ENCODE peak calls at places on chromosomes 1 and 21, in eight cellular contexts. One of them, this sample, is unnamed.

GRCh38 chr21:25456672-25457071 is 150.6 kb downstream of the MRPL39 start:
- DNase-seq in left lung: no peak
- DNase-seq in left ventricle myocardium inferior: no peak
- DNase-seq in CD8-positive, alpha-beta memory T cell: no peak
- DNase-seq in cardiac muscle cell: peak; percentile 1
- DNase-seq in SJSA1: no peak
- DNase-seq in psoas muscle: no peak
- DNase-seq in lung: no peak
- DNase-seq in this sample: no peak

GRCh38 chr21:39911792-39912191 is 44.6 kb downstream of the PCP4 start:
- DNase-seq in CD8-positive, alpha-beta memory T cell: no peak
- DNase-seq in left ventricle myocardium inferior: no peak
- DNase-seq in psoas muscle: no peak
- DNase-seq in lung: no peak
- DNase-seq in SJSA1: no peak
- DNase-seq in cardiac muscle cell: no peak
- DNase-seq in left lung: no peak
- DNase-seq in this sample: no peak

GRCh38 chr1:197471248-197472035 is 203.4 kb downstream of the CRB1 start:
- DNase-seq in psoas muscle: no peak
- DNase-seq in left ventricle myocardium inferior: no peak
- DNase-seq in CD8-positive, alpha-beta memory T cell: no peak
- DNase-seq in left lung: no peak
- DNase-seq in SJSA1: no peak
- DNase-seq in lung: no peak
- DNase-seq in cardiac muscle cell: peak; percentile 69
- DNase-seq in this sample: no peak

GRCh38 chr1:102640312-102640711 is 468.0 kb downstream of the COL11A1 start:
- DNase-seq in left ventricle myocardium inferior: no peak
- DNase-seq in SJSA1: no peak
- DNase-seq in CD8-positive, alpha-beta memory T cell: no peak
- DNase-seq in psoas muscle: no peak
- DNase-seq in left lung: no peak
- DNase-seq in lung: no peak
- DNase-seq in cardiac muscle cell: no peak
- DNase-seq in this sample: no peak

GRCh38 chr1:213669964-213670691 is 317.6 kb upstream of the PROX1 start:
- DNase-seq in CD8-positive, alpha-beta memory T cell: no peak
- DNase-seq in psoas muscle: no peak
- DNase-seq in left lung: no peak
- DNase-seq in cardiac muscle cell: no peak
- DNase-seq in left ventricle myocardium inferior: no peak
- DNase-seq in SJSA1: no peak
- DNase-seq in lung: no peak
- DNase-seq in this sample: no peak

GRCh38 chr1:224181453-224181810 is 1.6 kb upstream of the DEGS1 start:
- DNase-seq in psoas muscle: no peak
- DNase-seq in CD8-positive, alpha-beta memory T cell: no peak
- DNase-seq in left lung: no peak
- DNase-seq in left ventricle myocardium inferior: no peak
- DNase-seq in SJSA1: no peak
- DNase-seq in cardiac muscle cell: no peak
- DNase-seq in lung: no peak
- DNase-seq in this sample: no peak

GRCh38 chr1:110058591-110058990 is 11.9 kb downstream of the ALX3 start:
- DNase-seq in left lung: no peak
- DNase-seq in left ventricle myocardium inferior: no peak
- DNase-seq in SJSA1: no peak
- DNase-seq in lung: no peak
- DNase-seq in cardiac muscle cell: no peak
- DNase-seq in CD8-positive, alpha-beta memory T cell: no peak
- DNase-seq in psoas muscle: no peak
- DNase-seq in this sample: no peak

GRCh38 chr1:159000627-159001026 is 9.1 kb upstream of the IFI16 start:
- DNase-seq in cardiac muscle cell: peak; percentile 96
- DNase-seq in psoas muscle: peak; percentile 83
- DNase-seq in CD8-positive, alpha-beta memory T cell: no peak
- DNase-seq in left ventricle myocardium inferior: peak; percentile 82
- DNase-seq in lung: peak; percentile 78
- DNase-seq in left lung: peak; percentile 78
- DNase-seq in SJSA1: peak; percentile 88
- DNase-seq in this sample: peak; percentile 94

GRCh38 chr1:9690440-9691107 is 39.0 kb downstream of the PIK3CD start:
- DNase-seq in SJSA1: no peak
- DNase-seq in left lung: no peak
- DNase-seq in psoas muscle: no peak
- DNase-seq in cardiac muscle cell: no peak
- DNase-seq in CD8-positive, alpha-beta memory T cell: no peak
- DNase-seq in left ventricle myocardium inferior: no peak
- DNase-seq in lung: no peak
- DNase-seq in this sample: no peak

GRCh38 chr1:90236493-90236892 is 241.6 kb downstream of the ZNF326 start:
- DNase-seq in lung: no peak
- DNase-seq in CD8-positive, alpha-beta memory T cell: no peak
- DNase-seq in SJSA1: no peak
- DNase-seq in left ventricle myocardium inferior: no peak
- DNase-seq in cardiac muscle cell: no peak
- DNase-seq in psoas muscle: no peak
- DNase-seq in left lung: no peak
- DNase-seq in this sample: no peak

GRCh38 chr1:234065794-234066447 is 161.4 kb downstream of the SLC35F3 start:
- DNase-seq in left ventricle myocardium inferior: peak; percentile 70
- DNase-seq in CD8-positive, alpha-beta memory T cell: peak; percentile 62
- DNase-seq in cardiac muscle cell: peak; percentile 75
- DNase-seq in psoas muscle: peak; percentile 50
- DNase-seq in left lung: peak; percentile 69
- DNase-seq in lung: peak; percentile 82
- DNase-seq in SJSA1: peak; percentile 70
- DNase-seq in this sample: peak; percentile 76

GRCh38 chr1:33802268-33802667 is 61.6 kb upstream of the HMGB4 start:
- DNase-seq in left lung: no peak
- DNase-seq in left ventricle myocardium inferior: no peak
- DNase-seq in SJSA1: no peak
- DNase-seq in lung: no peak
- DNase-seq in psoas muscle: no peak
- DNase-seq in CD8-positive, alpha-beta memory T cell: no peak
- DNase-seq in cardiac muscle cell: no peak
- DNase-seq in this sample: no peak

GRCh38 chr1:88877382-88877825 is 14.0 kb downstream of the GTF2B start:
- DNase-seq in left ventricle myocardium inferior: no peak
- DNase-seq in cardiac muscle cell: peak; percentile 41
- DNase-seq in lung: no peak
- DNase-seq in psoas muscle: no peak
- DNase-seq in left lung: no peak
- DNase-seq in SJSA1: no peak
- DNase-seq in CD8-positive, alpha-beta memory T cell: no peak
- DNase-seq in this sample: no peak

GRCh38 chr1:202034683-202035462 is 24.5 kb downstream of the ELF3 start:
- DNase-seq in cardiac muscle cell: peak; percentile 96
- DNase-seq in SJSA1: peak; percentile 99
- DNase-seq in CD8-positive, alpha-beta memory T cell: no peak
- DNase-seq in psoas muscle: peak; percentile 72
- DNase-seq in lung: peak; percentile 92
- DNase-seq in left ventricle myocardium inferior: peak; percentile 71
- DNase-seq in left lung: peak; percentile 92
- DNase-seq in this sample: peak; percentile 83

GRCh38 chr1:44635439-44635838 is 38.8 kb downstream of the TMEM53 start:
- DNase-seq in left lung: no peak
- DNase-seq in psoas muscle: no peak
- DNase-seq in SJSA1: no peak
- DNase-seq in left ventricle myocardium inferior: no peak
- DNase-seq in cardiac muscle cell: no peak
- DNase-seq in CD8-positive, alpha-beta memory T cell: no peak
- DNase-seq in lung: no peak
- DNase-seq in this sample: no peak

GRCh38 chr1:50971748-50972305 is 1.8 kb downstream of the CDKN2C start:
- DNase-seq in lung: no peak
- DNase-seq in CD8-positive, alpha-beta memory T cell: no peak
- DNase-seq in left ventricle myocardium inferior: no peak
- DNase-seq in psoas muscle: no peak
- DNase-seq in left lung: no peak
- DNase-seq in SJSA1: no peak
- DNase-seq in cardiac muscle cell: no peak
- DNase-seq in this sample: no peak

GRCh38 chr1:203473781-203474305 is 1.8 kb upstream of the PRELP start:
- DNase-seq in lung: no peak
- DNase-seq in left ventricle myocardium inferior: no peak
- DNase-seq in cardiac muscle cell: no peak
- DNase-seq in left lung: no peak
- DNase-seq in SJSA1: no peak
- DNase-seq in CD8-positive, alpha-beta memory T cell: no peak
- DNase-seq in psoas muscle: no peak
- DNase-seq in this sample: no peak

GRCh38 chr1:1337793-1338147 is 6.7 kb downstream of the TAS1R3 start:
- DNase-seq in psoas muscle: no peak
- DNase-seq in SJSA1: no peak
- DNase-seq in lung: no peak
- DNase-seq in left lung: no peak
- DNase-seq in left ventricle myocardium inferior: no peak
- DNase-seq in CD8-positive, alpha-beta memory T cell: no peak
- DNase-seq in cardiac muscle cell: no peak
- DNase-seq in this sample: no peak

GRCh38 chr1:75124510-75124909 is 9.7 kb upstream of the LHX8 start:
- DNase-seq in psoas muscle: no peak
- DNase-seq in cardiac muscle cell: no peak
- DNase-seq in lung: no peak
- DNase-seq in CD8-positive, alpha-beta memory T cell: no peak
- DNase-seq in left lung: no peak
- DNase-seq in SJSA1: no peak
- DNase-seq in left ventricle myocardium inferior: no peak
- DNase-seq in this sample: no peak

GRCh38 chr1:162136760-162137537 is 67.5 kb downstream of the NOS1AP start:
- DNase-seq in lung: no peak
- DNase-seq in SJSA1: peak; percentile 52
- DNase-seq in cardiac muscle cell: peak; percentile 82
- DNase-seq in CD8-positive, alpha-beta memory T cell: no peak
- DNase-seq in psoas muscle: no peak
- DNase-seq in left lung: no peak
- DNase-seq in left ventricle myocardium inferior: no peak
- DNase-seq in this sample: no peak

GRCh38 chr1:961132-961652 is 808 bp downstream of the KLHL17 start:
- DNase-seq in left ventricle myocardium inferior: no peak
- DNase-seq in cardiac muscle cell: peak; percentile 16
- DNase-seq in CD8-positive, alpha-beta memory T cell: no peak
- DNase-seq in lung: no peak
- DNase-seq in left lung: no peak
- DNase-seq in SJSA1: no peak
- DNase-seq in psoas muscle: no peak
- DNase-seq in this sample: no peak

GRCh38 chr1:178407215-178407614 is 89.5 kb downstream of the CLEC20A start:
- DNase-seq in lung: no peak
- DNase-seq in psoas muscle: no peak
- DNase-seq in CD8-positive, alpha-beta memory T cell: no peak
- DNase-seq in left ventricle myocardium inferior: no peak
- DNase-seq in SJSA1: no peak
- DNase-seq in cardiac muscle cell: no peak
- DNase-seq in left lung: no peak
- DNase-seq in this sample: no peak

GRCh38 chr1:78408830-78409229 is 81.9 kb upstream of the PTGFR start:
- DNase-seq in CD8-positive, alpha-beta memory T cell: no peak
- DNase-seq in lung: no peak
- DNase-seq in left ventricle myocardium inferior: no peak
- DNase-seq in cardiac muscle cell: no peak
- DNase-seq in psoas muscle: peak; percentile 24
- DNase-seq in SJSA1: no peak
- DNase-seq in left lung: no peak
- DNase-seq in this sample: no peak

GRCh38 chr1:240149488-240150094 is 57.9 kb downstream of the FMN2 start:
- DNase-seq in psoas muscle: no peak
- DNase-seq in SJSA1: no peak
- DNase-seq in cardiac muscle cell: peak; percentile 42
- DNase-seq in lung: no peak
- DNase-seq in left lung: no peak
- DNase-seq in CD8-positive, alpha-beta memory T cell: no peak
- DNase-seq in left ventricle myocardium inferior: no peak
- DNase-seq in this sample: no peak

GRCh38 chr1:8019229-8019620 is 6.9 kb downstream of the ERRFI1 start:
- DNase-seq in cardiac muscle cell: no peak
- DNase-seq in CD8-positive, alpha-beta memory T cell: no peak
- DNase-seq in left lung: no peak
- DNase-seq in lung: no peak
- DNase-seq in psoas muscle: no peak
- DNase-seq in left ventricle myocardium inferior: no peak
- DNase-seq in SJSA1: no peak
- DNase-seq in this sample: no peak
- H3K4me1 ChIP-seq in cardiac muscle cell: peaks cover 10% of the 10 kb centered on the region
- H3K4me1 ChIP-seq in CD8-positive, alpha-beta memory T cell: no peaks in the 10 kb centered on the region
- H3K4me1 ChIP-seq in left lung: peaks cover 62% of the 10 kb centered on the region
- H3K4me1 ChIP-seq in lung: peaks cover 32% of the 10 kb centered on the region
- H3K4me1 ChIP-seq in psoas muscle: peaks cover 84% of the 10 kb centered on the region
- H3K4me1 ChIP-seq in left ventricle myocardium inferior: peaks cover 89% of the 10 kb centered on the region
- H3K4me1 ChIP-seq in SJSA1: peaks cover 68% of the 10 kb centered on the region
- H3K4me1 ChIP-seq in this sample: peaks cover 44% of the 10 kb centered on the region

GRCh38 chr1:64917328-64917861 is 49.0 kb downstream of the JAK1 start:
- DNase-seq in CD8-positive, alpha-beta memory T cell: no peak
- DNase-seq in left ventricle myocardium inferior: peak; percentile 45
- DNase-seq in lung: peak; percentile 42
- DNase-seq in SJSA1: peak; percentile 91
- DNase-seq in psoas muscle: peak; percentile 70
- DNase-seq in left lung: peak; percentile 77
- DNase-seq in cardiac muscle cell: peak; percentile 99
- DNase-seq in this sample: peak; percentile 87
- H3K4me3 ChIP-seq in CD8-positive, alpha-beta memory T cell: no peak overlapping the region
- H3K4me3 ChIP-seq in left ventricle myocardium inferior: no peak overlapping the region
- H3K4me3 ChIP-seq in lung: no peak overlapping the region
- H3K4me3 ChIP-seq in SJSA1: no peak overlapping the region
- H3K4me3 ChIP-seq in psoas muscle: no peak overlapping the region
- H3K4me3 ChIP-seq in left lung: no peak overlapping the region
- H3K4me3 ChIP-seq in cardiac muscle cell: no peak overlapping the region
- H3K4me3 ChIP-seq in this sample: no peak overlapping the region

GRCh38 chr1:84407524-84408318 is 9.4 kb downstream of the DNASE2B start:
- DNase-seq in left lung: no peak
- DNase-seq in SJSA1: no peak
- DNase-seq in left ventricle myocardium inferior: no peak
- DNase-seq in cardiac muscle cell: peak; percentile 42
- DNase-seq in lung: no peak
- DNase-seq in CD8-positive, alpha-beta memory T cell: no peak
- DNase-seq in psoas muscle: no peak
- DNase-seq in this sample: no peak
- H3K4me1 ChIP-seq in left lung: no peaks in the 10 kb centered on the region
- H3K4me1 ChIP-seq in SJSA1: peaks cover 11% of the 10 kb centered on the region
- H3K4me1 ChIP-seq in left ventricle myocardium inferior: no peaks in the 10 kb centered on the region
- H3K4me1 ChIP-seq in cardiac muscle cell: no peaks in the 10 kb centered on the region
- H3K4me1 ChIP-seq in lung: no peaks in the 10 kb centered on the region
- H3K4me1 ChIP-seq in CD8-positive, alpha-beta memory T cell: no peaks in the 10 kb centered on the region
- H3K4me1 ChIP-seq in psoas muscle: peaks cover 5% of the 10 kb centered on the region
- H3K4me1 ChIP-seq in this sample: no peaks in the 10 kb centered on the region

DNA sequence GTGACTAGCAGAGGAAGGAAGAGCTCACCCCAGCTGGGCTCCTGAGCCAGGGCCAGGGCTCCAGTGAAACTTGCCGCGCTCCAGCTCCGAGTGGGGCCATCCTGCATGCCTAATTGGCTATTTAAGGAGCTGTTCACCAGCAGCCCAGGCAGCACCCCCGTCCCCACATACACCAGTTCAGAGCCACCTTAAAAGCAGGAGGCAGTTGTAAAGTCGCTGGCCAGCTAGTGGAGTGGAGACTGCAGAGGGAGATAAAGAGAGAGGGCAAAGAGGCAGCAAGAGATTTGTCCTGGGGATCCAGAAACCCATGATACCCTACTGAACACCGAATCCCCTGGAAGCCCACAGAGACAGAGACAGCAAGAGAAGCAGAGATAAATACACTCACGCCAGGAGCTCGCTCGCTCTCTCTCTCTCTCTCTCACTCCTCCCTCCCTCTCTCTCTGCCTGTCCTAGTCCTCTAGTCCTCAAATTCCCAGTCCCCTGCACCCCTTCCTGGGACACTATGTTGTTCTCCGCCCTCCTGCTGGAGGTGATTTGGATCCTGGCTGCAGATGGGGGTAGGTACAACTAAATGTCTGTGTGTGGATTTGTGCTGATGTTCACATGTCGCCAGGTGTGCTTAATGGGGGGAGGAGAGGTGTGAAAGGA is at the start of gene CA14:
- DNase-seq in CD8-positive, alpha-beta memory T cell: no peak
- DNase-seq in SJSA1: no peak
- DNase-seq in left ventricle myocardium inferior: peak; percentile 36
- DNase-seq in left lung: no peak
- DNase-seq in cardiac muscle cell: no peak
- DNase-seq in lung: no peak
- DNase-seq in psoas muscle: no peak
- DNase-seq in this sample: no peak
- H3K4me3 ChIP-seq in CD8-positive, alpha-beta memory T cell: no peak within 1 kb of the TSS
- H3K4me3 ChIP-seq in SJSA1: no peak within 1 kb of the TSS
- H3K4me3 ChIP-seq in left ventricle myocardium inferior: peak within 1 kb of the TSS; percentile 58
- H3K4me3 ChIP-seq in left lung: no peak within 1 kb of the TSS
- H3K4me3 ChIP-seq in cardiac muscle cell: peak within 1 kb of the TSS; percentile 61
- H3K4me3 ChIP-seq in lung: no peak within 1 kb of the TSS
- H3K4me3 ChIP-seq in psoas muscle: peak within 1 kb of the TSS; percentile 15
- H3K4me3 ChIP-seq in this sample: peak within 1 kb of the TSS; percentile 15

This sample was measured in right atrium auricular region.